ENCODE peak calls at places on chromosomes 13 and 19, in ten cellular contexts. G is AG04450, B is brain microvascular endothelial cell, Z is breast epithelium, D is cardiac fibroblast, S is Peyer's patch, P is HFF-Myc, U is cardiac muscle cell, Y is ovary, V is retinal pigment epithelial cell. X is an unnamed sample.

GRCh38 chr13:57123660-57124059 is 17.1 kb upstream of the PRR20A start:
- DNase-seq in B (no peak), S (no peak), Y (no peak), P (no peak), U (peak), V (peak), D (peak), G (no peak), Z (no peak), X (no peak)

GRCh38 chr13:114263590-114263989 is 17.8 kb upstream of the UPF3A start:
- DNase-seq in Y (no peak), V (no peak), S (no peak), P (no peak), D (no peak), U (no peak), B (no peak), G (no peak), Z (no peak), X (no peak)

GRCh38 chr13:40780822-40781401 is 8.5 kb upstream of the SLC25A15 start:
- DNase-seq in D (no peak), U (peak), Z (no peak), B (peak), S (no peak), Y (no peak), V (no peak), P (no peak), G (no peak), X (no peak)

GRCh38 chr19:10655457-10656312 is 1.5 kb downstream of the ILF3 start:
- DNase-seq in G (no peak), Y (no peak), S (no peak), D (peak), P (no peak), U (peak), Z (no peak), V (no peak), B (peak), X (peak)

GRCh38 chr19:40006273-40006691 is 9.4 kb downstream of the ZNF546 start:
- DNase-seq in S (no peak), B (peak), U (peak), V (no peak), D (peak), Z (no peak), G (peak), Y (no peak), P (peak), X (peak)

GRCh38 chr13:49733181-49733951 is 42.1 kb upstream of the EBPL start:
- DNase-seq in S (no peak), Z (peak), Y (no peak), G (no peak), P (no peak), B (no peak), U (peak), D (peak), V (no peak), X (no peak)

GRCh38 chr13:101648766-101649489 is 196.5 kb downstream of the ITGBL1 start:
- DNase-seq in Z (no peak), G (no peak), U (no peak), Y (no peak), D (no peak), S (no peak), P (no peak), V (no peak), B (no peak), X (no peak)

GRCh38 chr19:18173054-18173571 is 500 bp upstream of the IFI30 start:
- DNase-seq in D (no peak), B (no peak), Y (no peak), P (no peak), V (no peak), U (peak), G (no peak), Z (peak), S (no peak), X (no peak)

GRCh38 chr13:79593611-79594275 is 112.8 kb downstream of the NDFIP2 start:
- DNase-seq in Z (no peak), B (peak), D (peak), G (no peak), Y (no peak), V (no peak), S (no peak), P (peak), U (peak), X (peak)

GRCh38 chr13:29733069-29733700 is 117.2 kb downstream of the UBL3 start:
- DNase-seq in Z (peak), U (no peak), G (no peak), P (no peak), D (no peak), V (no peak), Y (no peak), S (no peak), B (no peak), X (no peak)

GRCh38 chr19:49058592-49058991 is 1.0 kb upstream of the CGB7 start:
- DNase-seq in B (peak), Z (peak), D (peak), U (peak), Y (no peak), G (no peak), V (no peak), S (no peak), P (no peak), X (peak)

GRCh38 chr13:82136880-82137279 is 1745.4 kb downstream of the SLITRK1 start:
- DNase-seq in U (no peak), Y (no peak), B (no peak), V (no peak), Z (no peak), P (no peak), D (no peak), S (no peak), G (no peak), X (no peak)

GRCh38 chr13:36259361-36260137 is 38.1 kb downstream of the CCDC169 start:
- DNase-seq in Z (no peak), V (no peak), D (no peak), Y (no peak), P (no peak), U (no peak), B (no peak), G (no peak), S (no peak), X (no peak)

GRCh38 chr19:31534231-31534630 is 185.0 kb upstream of the TSHZ3 start:
- DNase-seq in V (no peak), Z (no peak), U (no peak), S (no peak), B (no peak), Y (no peak), D (no peak), G (no peak), P (no peak), X (no peak)

GRCh38 chr13:30431269-30431950 is 9.1 kb downstream of the UBE2L5 start:
- DNase-seq in D (no peak), S (no peak), Y (no peak), U (no peak), G (no peak), Z (no peak), B (no peak), P (no peak), V (no peak), X (no peak)

GRCh38 chr19:41930322-41930722 is 2.1 kb upstream of the ERFL start:
- DNase-seq in Y (no peak), V (no peak), G (no peak), B (no peak), U (no peak), D (no peak), Z (no peak), P (no peak), S (no peak), X (no peak)

GRCh38 chr13:30499338-30499737 is 33.6 kb upstream of the HMGB1 start:
- DNase-seq in Z (no peak), P (no peak), V (no peak), G (no peak), S (no peak), D (no peak), B (no peak), Y (no peak), U (no peak), X (no peak)

GRCh38 chr19:54106716-54107115 is 4.1 kb downstream of the NDUFA3 start:
- DNase-seq in D (no peak), P (no peak), G (no peak), V (no peak), Y (no peak), S (no peak), Z (no peak), B (no peak), U (no peak), X (no peak)

GRCh38 chr19:11452814-11453335 is 17.4 kb downstream of the PRKCSH start:
- DNase-seq in B (no peak), D (no peak), Z (no peak), V (no peak), S (no peak), G (no peak), Y (no peak), P (no peak), U (no peak), X (no peak)

GRCh38 chr13:95677564-95678386 is 836 bp downstream of the DNAJC3 start:
- DNase-seq in U (peak), S (no peak), P (no peak), Y (no peak), B (no peak), V (no peak), G (no peak), Z (peak), D (peak), X (peak)

GRCh38 chr19:56383826-56384605 is 9.3 kb downstream of the ZNF582 start:
- DNase-seq in P (no peak), Z (no peak), V (no peak), S (no peak), Y (no peak), D (no peak), G (no peak), U (no peak), B (peak), X (no peak)

GRCh38 chr19:44846455-44847143 is 502 bp downstream of the NECTIN2 start:
- DNase-seq in Y (peak), U (peak), V (no peak), Z (peak), G (no peak), S (no peak), D (peak), P (no peak), B (peak), X (peak)

GRCh38 chr13:109345433-109345941 is 440.9 kb downstream of the IRS2 start:
- DNase-seq in B (peak), P (no peak), D (peak), Y (no peak), V (peak), U (peak), G (no peak), S (no peak), Z (no peak), X (peak)

GRCh38 chr19:46761418-46761831 is 15.2 kb upstream of the STRN4 start:
- DNase-seq in G (peak), B (no peak), P (peak), S (no peak), V (no peak), Y (no peak), D (peak), Z (peak), U (peak), X (peak)

GRCh38 chr13:62320129-62320724 is 904.6 kb upstream of the PCDH20 start:
- DNase-seq in V (peak), P (no peak), D (peak), U (peak), B (peak), Z (no peak), S (no peak), Y (no peak), G (peak), X (peak)

GRCh38 chr13:76730220-76730619 is 156.0 kb downstream of the KCTD12 start:
- DNase-seq in P (no peak), B (no peak), V (no peak), U (no peak), G (no peak), Y (no peak), S (no peak), D (peak), Z (no peak), X (no peak)

GRCh38 chr13:92989301-92989700 is 237.3 kb upstream of the GPC6 start:
- DNase-seq in P (no peak), Y (no peak), G (no peak), S (no peak), Z (no peak), B (no peak), V (no peak), U (no peak), D (no peak), X (no peak)

GRCh38 chr19:55540619-55541018 is 3.7 kb upstream of the SBK2 start:
- DNase-seq in G (no peak), Z (no peak), S (no peak), V (no peak), D (no peak), B (no peak), U (no peak), Y (no peak), P (no peak), X (no peak)

GRCh38 chr19:51227324-51227723 is 2.4 kb downstream of the CD33 start:
- DNase-seq in P (no peak), Z (no peak), B (no peak), Y (no peak), S (no peak), D (no peak), G (no peak), V (no peak), U (no peak), X (no peak)
- H3K4me3 ChIP-seq in P (no peak), Z (no peak), B (no peak), Y (no peak), S (no peak), D (no peak), G (no peak), V (no peak), U (no peak), X (no peak)

DNA sequence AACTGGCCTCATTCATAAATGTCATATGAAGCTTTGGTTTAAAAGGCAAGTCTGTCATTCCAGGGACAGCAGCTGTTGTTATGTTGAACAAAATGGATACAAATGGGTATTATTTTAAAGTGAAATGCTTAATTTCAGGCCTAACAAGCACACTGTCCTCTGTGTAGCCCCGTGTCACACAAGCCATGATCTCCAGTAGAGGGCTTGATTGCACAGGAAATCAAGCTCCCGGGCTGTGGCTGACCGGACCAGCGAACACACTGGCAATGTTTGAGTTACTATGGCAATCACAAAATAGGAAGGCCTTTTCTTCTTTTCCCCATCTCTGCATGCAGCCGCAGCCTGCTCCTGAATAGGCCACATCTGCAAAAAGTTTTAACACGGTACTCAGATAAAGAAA is 64.0 kb upstream of the GSX1 start:
- DNase-seq in P (no peak), Y (no peak), B (no peak), Z (no peak), G (no peak), U (peak), D (no peak), S (no peak), V (no peak), X (no peak)
- TF ChIP-seq CTCF in P (no peak), Y (no peak), B (peak), Z (no peak), G (no peak), U (no peak), D (no peak), S (no peak), V (no peak), X (no peak)

GRCh38 chr13:20580257-20580656 is 13.3 kb downstream of the IFT88 start:
- DNase-seq in V (no peak), D (no peak), B (no peak), S (no peak), G (no peak), Z (no peak), Y (no peak), P (no peak), U (peak), X (no peak)
- H3K4me3 ChIP-seq in V (no peak), D (no peak), B (no peak), S (no peak), G (no peak), Z (no peak), Y (no peak), P (no peak), U (no peak), X (no peak)

GRCh38 chr13:34360702-34361101 is 542.8 kb downstream of the RFC3 start:
- DNase-seq in U (no peak), Z (no peak), P (no peak), G (no peak), B (no peak), V (no peak), Y (no peak), S (no peak), D (no peak), X (no peak)
- TF ChIP-seq CTCF in U (no peak), Z (no peak), P (no peak), G (no peak), B (no peak), V (no peak), Y (no peak), S (no peak), D (no peak), X (no peak)

DNA sequence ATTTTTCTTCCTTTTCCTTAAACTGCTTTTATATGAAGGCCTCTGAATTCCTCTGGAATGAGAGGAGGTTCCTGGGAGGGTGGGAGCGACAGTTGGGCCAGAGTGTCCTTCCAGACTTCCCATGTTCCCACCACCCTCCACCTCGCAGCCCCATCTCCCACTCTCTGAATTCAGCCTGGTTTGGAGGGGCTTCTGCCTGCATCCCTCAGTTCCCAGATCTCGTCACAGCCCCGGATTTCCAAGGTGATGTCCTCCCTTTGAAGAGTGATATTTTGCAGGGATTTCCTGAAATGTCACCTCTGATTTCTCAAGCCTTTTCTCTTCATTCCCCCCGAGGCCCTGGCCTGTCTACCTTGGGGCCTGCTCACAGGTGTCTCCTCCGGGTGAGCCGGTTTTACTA is 16.7 kb upstream of the SLC7A9 start:
- DNase-seq in D (no peak), G (no peak), U (no peak), Y (no peak), S (no peak), Z (no peak), B (no peak), P (no peak), V (no peak), X (no peak)
- H3K4me3 ChIP-seq in D (no peak), G (no peak), U (no peak), Y (no peak), S (no peak), Z (no peak), B (no peak), P (no peak), V (no peak), X (no peak)

DNA sequence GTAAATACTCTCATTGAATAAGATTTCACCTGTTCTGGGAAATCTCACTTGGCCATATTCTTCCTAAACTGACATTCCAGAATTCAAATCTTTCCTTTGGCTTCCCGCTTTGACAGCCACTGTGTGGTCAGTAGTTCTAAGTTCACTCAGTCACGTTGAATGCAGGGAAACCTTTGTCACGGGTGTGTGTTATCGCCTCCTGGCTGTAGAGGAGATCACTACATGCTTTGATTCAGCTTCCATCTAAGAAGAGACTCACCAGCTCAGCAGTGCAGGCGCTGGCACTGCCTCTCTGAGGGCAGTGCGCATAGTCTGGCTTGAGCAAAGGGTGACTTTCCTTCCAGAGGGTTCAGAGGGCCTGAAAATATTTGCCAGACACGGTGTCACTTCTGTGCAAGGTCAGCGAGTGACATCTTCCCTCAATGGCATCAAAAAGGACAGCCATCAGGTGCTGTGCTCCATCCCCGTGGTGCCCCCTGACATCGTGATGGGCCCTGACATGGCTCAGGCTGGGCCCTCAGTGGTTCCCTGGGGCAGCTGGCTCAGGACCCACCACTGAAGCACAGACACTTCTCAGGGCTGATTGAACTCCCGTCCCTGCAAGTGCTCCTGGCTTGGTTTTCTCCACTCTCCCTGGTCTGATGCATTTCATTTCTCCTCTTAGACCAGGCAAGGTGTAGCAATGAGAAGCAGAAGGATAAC is 635.4 kb upstream of the ARGLU1 start:
- DNase-seq in P (no peak), V (no peak), G (no peak), D (peak), B (peak), Y (no peak), Z (no peak), U (peak), S (no peak), X (peak)
- TF ChIP-seq CTCF in P (no peak), V (peak), G (peak), D (peak), B (peak), Y (no peak), Z (no peak), U (peak), S (peak), X (peak)

GRCh38 chr19:36573020-36573947 is at the start of gene ZNF529:
- DNase-seq in D (peak), V (peak), Z (peak), Y (peak), P (peak), G (peak), U (peak), B (peak), S (peak), X (peak)

GRCh38 chr19:36573948-36574726 is 1.0 kb upstream of the ZNF529 start:
- DNase-seq in U (peak), P (no peak), G (no peak), Y (no peak), B (peak), S (no peak), D (peak), V (peak), Z (no peak), X (peak)

GRCh38 chr19:36579255-36579654 is 6.2 kb upstream of the ZNF529 start:
- DNase-seq in U (no peak), P (no peak), G (no peak), Y (no peak), D (no peak), B (no peak), S (no peak), V (no peak), Z (no peak), X (no peak)

GRCh38 chr19:36574762-36575161 is 1.7 kb upstream of the ZNF529 start:
- DNase-seq in U (no peak), S (no peak), G (no peak), V (no peak), B (no peak), Y (no peak), D (no peak), P (no peak), Z (no peak), X (no peak)

DNA sequence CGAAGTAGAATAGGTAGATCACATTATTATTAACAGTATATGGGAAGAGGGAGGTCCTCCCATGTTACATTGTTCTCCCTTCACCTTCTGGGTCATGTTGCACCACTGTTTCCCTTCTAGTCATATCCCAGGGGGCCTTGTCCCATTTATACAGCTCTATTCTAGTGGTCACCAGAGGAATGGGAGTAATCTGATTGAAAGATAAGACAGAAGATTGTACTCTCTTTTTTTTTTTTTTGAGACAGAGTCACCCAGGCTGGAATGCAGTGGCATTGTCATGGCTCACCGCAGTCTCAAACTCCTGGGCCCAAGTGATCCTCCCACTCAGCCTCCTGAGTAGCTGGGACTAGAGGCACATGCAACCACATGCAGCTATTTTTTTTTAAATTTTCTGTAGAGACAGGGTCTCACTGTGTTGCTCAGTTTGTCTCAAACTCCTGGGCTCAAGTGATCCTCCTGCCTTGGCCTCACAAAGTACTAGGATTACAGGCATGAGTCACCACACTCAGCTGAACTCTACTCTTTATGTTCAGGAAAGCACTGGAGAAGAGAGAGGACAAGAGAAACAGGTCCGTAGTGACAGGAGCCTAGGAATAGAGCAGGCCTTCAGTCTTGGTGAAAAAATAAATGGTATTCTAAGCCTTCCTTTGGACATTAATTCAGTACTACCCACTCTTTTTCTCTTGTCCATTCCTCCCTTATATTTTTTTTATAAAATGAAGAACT is 4.3 kb upstream of the ZNF529 start:
- DNase-seq in P (no peak), U (no peak), V (no peak), Z (no peak), B (peak), Y (no peak), G (no peak), D (no peak), S (no peak), X (no peak)
- H3K4me3 ChIP-seq in P (no peak), U (no peak), V (no peak), Z (no peak), B (no peak), Y (no peak), G (no peak), D (no peak), S (no peak), X (no peak)